ENCODE peak calls at places on chromosomes 1 and 21, in ten cellular contexts. I, R, Y, G, H, K, S, T, E and J are unnamed samples.

GRCh38 chr1:34101151-34101550 is 63.9 kb downstream of the CSMD2 start:
- DNase-seq in K (no peak), E (no peak), Y (no peak), R (peak; percentile 64), S (peak; percentile 91), H (no peak), I (no peak), T (no peak), G (no peak), J (no peak)

GRCh38 chr21:35658242-35658641 is 402.1 kb downstream of the SETD4 start:
- DNase-seq in K (no peak), G (no peak), R (no peak), I (no peak), T (no peak), S (peak; percentile 95), H (no peak), E (no peak), Y (no peak), J (no peak)

GRCh38 chr21:36316872-36317484 is 3.0 kb upstream of the MORC3 start:
- DNase-seq in K (no peak), T (no peak), E (no peak), R (no peak), G (no peak), S (no peak), Y (no peak), H (no peak), I (no peak), J (no peak)

GRCh38 chr1:197519741-197520334 is 251.8 kb downstream of the CRB1 start:
- DNase-seq in I (no peak), S (peak; percentile 11), Y (peak; percentile 18), T (no peak), G (no peak), H (no peak), K (no peak), E (no peak), R (no peak), J (no peak)

GRCh38 chr21:42672699-42673458 is 19.5 kb downstream of the PDE9A start:
- DNase-seq in E (no peak), K (no peak), T (no peak), R (no peak), I (no peak), H (no peak), S (peak; percentile 89), Y (no peak), G (no peak), J (no peak)

GRCh38 chr1:220788146-220788545 is 1.4 kb downstream of the MTARC1 start:
- DNase-seq in S (peak; percentile 38), K (no peak), E (no peak), Y (no peak), R (no peak), T (no peak), G (no peak), H (no peak), I (no peak), J (no peak)

GRCh38 chr1:31621872-31622730 is 4.6 kb downstream of the HCRTR1 start:
- DNase-seq in K (no peak), S (no peak), G (no peak), I (no peak), R (no peak), H (no peak), Y (no peak), E (no peak), T (no peak), J (no peak)

GRCh38 chr1:30798389-30798951 is 40.9 kb upstream of the LAPTM5 start:
- DNase-seq in K (no peak), Y (no peak), H (no peak), S (no peak), I (no peak), T (no peak), R (no peak), E (no peak), G (no peak), J (no peak)

GRCh38 chr1:145963218-145964019 is 956 bp downstream of the ANKRD34A start:
- DNase-seq in S (peak; percentile 80), H (no peak), I (no peak), G (no peak), K (no peak), T (no peak), Y (no peak), R (no peak), E (no peak), J (no peak)

GRCh38 chr1:11157867-11158266 is 31.3 kb upstream of the ANGPTL7 start:
- DNase-seq in I (no peak), R (no peak), E (no peak), T (no peak), K (no peak), H (no peak), S (peak; percentile 45), G (no peak), Y (no peak), J (no peak)

GRCh38 chr1:108877858-108878257 is 1.1 kb downstream of the GPSM2 start:
- DNase-seq in H (no peak), Y (no peak), S (peak; percentile 16), K (no peak), G (no peak), E (no peak), I (no peak), R (no peak), T (no peak), J (no peak)

GRCh38 chr1:21434394-21434793 is 5.5 kb upstream of the NBPF3 start:
- DNase-seq in I (no peak), K (no peak), H (no peak), S (no peak), E (no peak), G (no peak), T (no peak), R (no peak), Y (no peak), J (no peak)

GRCh38 chr1:9239622-9240401 is 5.2 kb downstream of the H6PD start:
- DNase-seq in R (no peak), H (no peak), I (peak; percentile 31), S (peak; percentile 90), T (peak; percentile 41), E (no peak), G (no peak), Y (no peak), K (no peak), J (peak; percentile 91)

GRCh38 chr1:173122958-173123852 is 72.5 kb upstream of the TNFSF18 start:
- DNase-seq in Y (no peak), E (no peak), H (no peak), G (peak; percentile 21), S (peak; percentile 88), R (peak; percentile 80), I (no peak), K (no peak), T (no peak), J (peak; percentile 82)

GRCh38 chr21:25834376-25834775 is 99.6 kb downstream of the GABPA start:
- DNase-seq in S (peak; percentile 35), I (no peak), G (no peak), Y (no peak), K (no peak), T (no peak), H (no peak), E (no peak), R (no peak), J (no peak)

GRCh38 chr21:41953831-41954653 is at the start of gene C2CD2:
- DNase-seq in S (peak; percentile 76), R (no peak), T (no peak), H (no peak), Y (peak; percentile 37), E (peak; percentile 34), I (no peak), G (peak; percentile 80), K (peak; percentile 10), J (peak; percentile 80)

GRCh38 chr1:102151242-102151641 is 154.5 kb upstream of the OLFM3 start:
- DNase-seq in E (no peak), T (no peak), Y (no peak), K (no peak), S (no peak), R (no peak), I (no peak), G (no peak), H (no peak), J (no peak)

GRCh38 chr21:41369105-41369914 is 7.5 kb downstream of the MX2 start:
- DNase-seq in K (no peak), Y (peak; percentile 60), H (peak; percentile 43), E (no peak), T (peak; percentile 58), S (no peak), I (peak; percentile 19), R (no peak), G (peak; percentile 70), J (peak; percentile 75)

GRCh38 chr1:175155936-175156335 is 36.6 kb downstream of the KIAA0040 start:
- DNase-seq in Y (no peak), I (no peak), G (no peak), S (no peak), R (no peak), T (no peak), H (no peak), K (no peak), E (no peak), J (no peak)

GRCh38 chr21:28518620-28519019 is 474.1 kb downstream of the LTN1 start:
- DNase-seq in T (no peak), S (no peak), G (no peak), K (no peak), Y (no peak), I (no peak), H (no peak), E (no peak), R (no peak), J (no peak)

GRCh38 chr1:60657926-60658325 is 424.4 kb upstream of the NFIA start:
- DNase-seq in G (no peak), Y (no peak), E (no peak), T (no peak), R (no peak), H (no peak), I (no peak), K (no peak), S (no peak), J (no peak)

GRCh38 chr1:54110991-54111390 is 41.8 kb downstream of the CDCP2 start:
- DNase-seq in H (no peak), E (no peak), I (no peak), S (no peak), R (no peak), G (no peak), Y (no peak), T (no peak), K (no peak), J (no peak)

GRCh38 chr1:156407344-156407743 is 38.3 kb downstream of the RHBG start:
- DNase-seq in I (no peak), G (no peak), Y (no peak), K (no peak), S (no peak), E (no peak), R (no peak), H (no peak), T (no peak), J (no peak)

GRCh38 chr1:67524143-67525052 is 94.2 kb upstream of the SERBP1 start:
- DNase-seq in T (no peak), I (no peak), K (no peak), S (peak; percentile 13), G (no peak), R (peak; percentile 10), H (no peak), Y (no peak), E (no peak), J (no peak)

GRCh38 chr1:39573736-39574624 is 2.6 kb downstream of the PABPC4 start:
- DNase-seq in Y (no peak), K (no peak), R (no peak), E (no peak), I (no peak), T (no peak), G (no peak), H (no peak), S (peak; percentile 74), J (no peak)

GRCh38 chr1:152109231-152109997 is 5.8 kb downstream of the TCHH start:
- DNase-seq in K (no peak), H (no peak), G (no peak), T (no peak), Y (no peak), R (no peak), I (no peak), E (no peak), S (no peak), J (no peak)

GRCh38 chr1:209803568-209803967 is 2.4 kb downstream of the IRF6 start:
- DNase-seq in K (no peak), E (no peak), G (no peak), H (no peak), R (no peak), I (no peak), S (no peak), Y (no peak), T (no peak), J (no peak)

GRCh38 chr1:77541162-77541545 is 141.3 kb downstream of the ZZZ3 start:
- DNase-seq in Y (no peak), I (no peak), S (no peak), G (no peak), E (no peak), H (no peak), K (no peak), R (no peak), T (no peak), J (no peak)